ENCODE peak calls at places on chromosomes 3 and 15, in nine cellular contexts. One of them, this sample, is unnamed.

GRCh38 chr15:43277901-43278300 is 11.2 kb upstream of the TGM5 start:
- DNase-seq in BJ: no peak
- DNase-seq in HT-29: no peak
- DNase-seq in anterior cingulate cortex: no peak
- DNase-seq in GM13977: no peak
- DNase-seq in COR-L47: no peak
- DNase-seq in upper lobe of left lung: no peak
- DNase-seq in NT2/D1: no peak
- DNase-seq in mammary epithelial cell: no peak
- DNase-seq in this sample: no peak

GRCh38 chr3:122392868-122393844 is 9.2 kb downstream of the FAM162A start:
- DNase-seq in BJ: no peak
- DNase-seq in HT-29: peak
- DNase-seq in anterior cingulate cortex: no peak
- DNase-seq in GM13977: peak
- DNase-seq in COR-L47: peak
- DNase-seq in upper lobe of left lung: no peak
- DNase-seq in NT2/D1: no peak
- DNase-seq in mammary epithelial cell: peak
- DNase-seq in this sample: no peak

GRCh38 chr3:43349759-43350158 is 63.4 kb downstream of the SNRK start:
- DNase-seq in BJ: no peak
- DNase-seq in HT-29: no peak
- DNase-seq in anterior cingulate cortex: no peak
- DNase-seq in GM13977: no peak
- DNase-seq in COR-L47: no peak
- DNase-seq in upper lobe of left lung: no peak
- DNase-seq in NT2/D1: no peak
- DNase-seq in mammary epithelial cell: no peak
- DNase-seq in this sample: no peak

GRCh38 chr3:32456429-32457130 is 46.1 kb downstream of the CMTM6 start:
- DNase-seq in BJ: no peak
- DNase-seq in HT-29: no peak
- DNase-seq in anterior cingulate cortex: no peak
- DNase-seq in GM13977: no peak
- DNase-seq in COR-L47: no peak
- DNase-seq in upper lobe of left lung: no peak
- DNase-seq in NT2/D1: no peak
- DNase-seq in mammary epithelial cell: no peak
- DNase-seq in this sample: no peak

GRCh38 chr3:87260270-87260669 is 16.1 kb downstream of the POU1F1 start:
- DNase-seq in BJ: peak
- DNase-seq in HT-29: peak
- DNase-seq in anterior cingulate cortex: no peak
- DNase-seq in GM13977: peak
- DNase-seq in COR-L47: no peak
- DNase-seq in upper lobe of left lung: no peak
- DNase-seq in NT2/D1: peak
- DNase-seq in mammary epithelial cell: peak
- DNase-seq in this sample: peak

GRCh38 chr15:84006467-84006866 is 229.1 kb upstream of the GOLGA6L4 start:
- DNase-seq in BJ: no peak
- DNase-seq in HT-29: no peak
- DNase-seq in anterior cingulate cortex: no peak
- DNase-seq in GM13977: no peak
- DNase-seq in COR-L47: no peak
- DNase-seq in upper lobe of left lung: no peak
- DNase-seq in NT2/D1: no peak
- DNase-seq in mammary epithelial cell: no peak
- DNase-seq in this sample: no peak

GRCh38 chr3:57512174-57512573 is 32.0 kb downstream of the DNAH12 start:
- DNase-seq in BJ: no peak
- DNase-seq in HT-29: no peak
- DNase-seq in anterior cingulate cortex: no peak
- DNase-seq in GM13977: no peak
- DNase-seq in COR-L47: no peak
- DNase-seq in upper lobe of left lung: no peak
- DNase-seq in NT2/D1: no peak
- DNase-seq in mammary epithelial cell: no peak
- DNase-seq in this sample: no peak

GRCh38 chr3:164818318-164818717 is 260.0 kb downstream of the SI start:
- DNase-seq in BJ: no peak
- DNase-seq in HT-29: no peak
- DNase-seq in anterior cingulate cortex: no peak
- DNase-seq in GM13977: no peak
- DNase-seq in COR-L47: no peak
- DNase-seq in upper lobe of left lung: peak
- DNase-seq in NT2/D1: no peak
- DNase-seq in mammary epithelial cell: no peak
- DNase-seq in this sample: no peak

This sample was measured in transverse colon.